ENCODE peak calls at places on chromosomes 16 and 17, in nine cellular contexts. One of them, this sample, is unnamed.

GRCh38 chr17:42131971-42132370 is 9.4 kb downstream of the HSPB9 start:
- DNase-seq in tibial nerve: no peak
- DNase-seq in GM13976: no peak
- DNase-seq in A549: no peak
- DNase-seq in endothelial cell: no peak
- DNase-seq in coronary artery: no peak
- DNase-seq in CD4-positive, alpha-beta T cell: no peak
- DNase-seq in ovary: no peak
- DNase-seq in H9: no peak
- DNase-seq in this sample: no peak

GRCh38 chr16:14303654-14304394 is 232.7 kb downstream of the MRTFB start:
- DNase-seq in ovary: no peak
- DNase-seq in H9: peak
- DNase-seq in A549: no peak
- DNase-seq in tibial nerve: no peak
- DNase-seq in endothelial cell: no peak
- DNase-seq in coronary artery: no peak
- DNase-seq in GM13976: no peak
- DNase-seq in CD4-positive, alpha-beta T cell: no peak
- DNase-seq in this sample: no peak

GRCh38 chr17:7045492-7046126 is 1.7 kb upstream of the SLC16A11 start:
- DNase-seq in H9: no peak
- DNase-seq in GM13976: no peak
- DNase-seq in coronary artery: no peak
- DNase-seq in A549: peak
- DNase-seq in ovary: no peak
- DNase-seq in CD4-positive, alpha-beta T cell: peak
- DNase-seq in tibial nerve: no peak
- DNase-seq in endothelial cell: no peak
- DNase-seq in this sample: no peak

GRCh38 chr17:3788200-3788599 is 12.8 kb downstream of the ITGAE start:
- DNase-seq in coronary artery: no peak
- DNase-seq in tibial nerve: no peak
- DNase-seq in A549: no peak
- DNase-seq in CD4-positive, alpha-beta T cell: no peak
- DNase-seq in endothelial cell: no peak
- DNase-seq in ovary: no peak
- DNase-seq in GM13976: no peak
- DNase-seq in H9: no peak
- DNase-seq in this sample: no peak

GRCh38 chr17:51050291-51051033 is 70.2 kb downstream of the SPAG9 start:
- DNase-seq in A549: no peak
- DNase-seq in ovary: no peak
- DNase-seq in CD4-positive, alpha-beta T cell: no peak
- DNase-seq in GM13976: peak
- DNase-seq in endothelial cell: no peak
- DNase-seq in coronary artery: no peak
- DNase-seq in H9: no peak
- DNase-seq in tibial nerve: no peak
- DNase-seq in this sample: no peak

GRCh38 chr17:39926588-39927100 is 757 bp downstream of the ORMDL3 start:
- DNase-seq in H9: peak
- DNase-seq in A549: no peak
- DNase-seq in tibial nerve: no peak
- DNase-seq in coronary artery: peak
- DNase-seq in CD4-positive, alpha-beta T cell: peak
- DNase-seq in ovary: no peak
- DNase-seq in endothelial cell: peak
- DNase-seq in GM13976: peak
- DNase-seq in this sample: no peak

GRCh38 chr16:74998481-74999207 is at the start of gene ZNRF1:
- DNase-seq in coronary artery: peak
- DNase-seq in GM13976: peak
- DNase-seq in ovary: peak
- DNase-seq in CD4-positive, alpha-beta T cell: peak
- DNase-seq in A549: peak
- DNase-seq in endothelial cell: peak
- DNase-seq in H9: peak
- DNase-seq in tibial nerve: peak
- DNase-seq in this sample: peak

GRCh38 chr16:77212736-77213541 is 13.7 kb downstream of the SYCE1L start:
- DNase-seq in GM13976: peak
- DNase-seq in endothelial cell: peak
- DNase-seq in tibial nerve: peak
- DNase-seq in H9: peak
- DNase-seq in coronary artery: no peak
- DNase-seq in CD4-positive, alpha-beta T cell: peak
- DNase-seq in A549: peak
- DNase-seq in ovary: peak
- DNase-seq in this sample: no peak

GRCh38 chr16:3912373-3912772 is 31.9 kb upstream of the CREBBP start:
- DNase-seq in coronary artery: no peak
- DNase-seq in ovary: no peak
- DNase-seq in GM13976: no peak
- DNase-seq in endothelial cell: no peak
- DNase-seq in H9: no peak
- DNase-seq in CD4-positive, alpha-beta T cell: no peak
- DNase-seq in A549: no peak
- DNase-seq in tibial nerve: no peak
- DNase-seq in this sample: no peak

GRCh38 chr17:59257101-59257500 is 36.8 kb downstream of the GDPD1 start:
- DNase-seq in CD4-positive, alpha-beta T cell: no peak
- DNase-seq in endothelial cell: no peak
- DNase-seq in A549: no peak
- DNase-seq in H9: no peak
- DNase-seq in coronary artery: no peak
- DNase-seq in tibial nerve: no peak
- DNase-seq in GM13976: no peak
- DNase-seq in ovary: no peak
- DNase-seq in this sample: no peak

GRCh38 chr17:70144260-70144846 is 25.0 kb upstream of the KCNJ2 start:
- DNase-seq in CD4-positive, alpha-beta T cell: no peak
- DNase-seq in A549: peak
- DNase-seq in ovary: no peak
- DNase-seq in H9: no peak
- DNase-seq in tibial nerve: no peak
- DNase-seq in GM13976: no peak
- DNase-seq in coronary artery: no peak
- DNase-seq in endothelial cell: no peak
- DNase-seq in this sample: no peak

GRCh38 chr16:80058236-80058635 is 457.7 kb upstream of the MAF start:
- DNase-seq in tibial nerve: peak
- DNase-seq in coronary artery: no peak
- DNase-seq in A549: no peak
- DNase-seq in CD4-positive, alpha-beta T cell: no peak
- DNase-seq in H9: no peak
- DNase-seq in ovary: peak
- DNase-seq in endothelial cell: no peak
- DNase-seq in GM13976: no peak
- DNase-seq in this sample: no peak

GRCh38 chr17:7258731-7259554 is 3.3 kb downstream of the CLDN7 start:
- DNase-seq in A549: peak
- DNase-seq in GM13976: no peak
- DNase-seq in tibial nerve: no peak
- DNase-seq in CD4-positive, alpha-beta T cell: no peak
- DNase-seq in ovary: no peak
- DNase-seq in coronary artery: no peak
- DNase-seq in H9: no peak
- DNase-seq in endothelial cell: no peak
- DNase-seq in this sample: no peak

GRCh38 chr16:75116081-75116910 is at the start of gene LDHD:
- DNase-seq in GM13976: no peak
- DNase-seq in H9: peak
- DNase-seq in coronary artery: peak
- DNase-seq in A549: peak
- DNase-seq in endothelial cell: no peak
- DNase-seq in ovary: peak
- DNase-seq in CD4-positive, alpha-beta T cell: no peak
- DNase-seq in tibial nerve: peak
- DNase-seq in this sample: no peak

GRCh38 chr17:80941743-80942211 is 49.9 kb upstream of the CHMP6 start:
- DNase-seq in CD4-positive, alpha-beta T cell: no peak
- DNase-seq in endothelial cell: no peak
- DNase-seq in A549: no peak
- DNase-seq in H9: no peak
- DNase-seq in coronary artery: no peak
- DNase-seq in GM13976: no peak
- DNase-seq in ovary: peak
- DNase-seq in tibial nerve: no peak
- DNase-seq in this sample: no peak

GRCh38 chr17:57745242-57745641 is at the start of gene CCDC182:
- DNase-seq in ovary: no peak
- DNase-seq in GM13976: no peak
- DNase-seq in tibial nerve: no peak
- DNase-seq in H9: no peak
- DNase-seq in CD4-positive, alpha-beta T cell: no peak
- DNase-seq in A549: no peak
- DNase-seq in coronary artery: no peak
- DNase-seq in endothelial cell: no peak
- DNase-seq in this sample: no peak
- TF ChIP-seq CTCF in ovary: no peak
- TF ChIP-seq CTCF in GM13976: no peak
- TF ChIP-seq CTCF in tibial nerve: no peak
- TF ChIP-seq CTCF in H9: no peak
- TF ChIP-seq CTCF in CD4-positive, alpha-beta T cell: no peak
- TF ChIP-seq CTCF in A549: no peak
- TF ChIP-seq CTCF in coronary artery: no peak
- TF ChIP-seq CTCF in endothelial cell: no peak
- TF ChIP-seq CTCF in this sample: no peak

GRCh38 chr16:5670198-5670597 is 572.6 kb upstream of the EEF2KMT start:
- DNase-seq in A549: no peak
- DNase-seq in ovary: no peak
- DNase-seq in H9: no peak
- DNase-seq in GM13976: no peak
- DNase-seq in coronary artery: no peak
- DNase-seq in CD4-positive, alpha-beta T cell: no peak
- DNase-seq in tibial nerve: no peak
- DNase-seq in endothelial cell: no peak
- DNase-seq in this sample: no peak

GRCh38 chr16:5665770-5666169 is 568.2 kb upstream of the EEF2KMT start:
- DNase-seq in ovary: no peak
- DNase-seq in A549: no peak
- DNase-seq in coronary artery: no peak
- DNase-seq in CD4-positive, alpha-beta T cell: no peak
- DNase-seq in H9: no peak
- DNase-seq in GM13976: no peak
- DNase-seq in tibial nerve: no peak
- DNase-seq in endothelial cell: no peak
- DNase-seq in this sample: no peak

GRCh38 chr16:5668553-5668952 is 571.0 kb upstream of the EEF2KMT start:
- DNase-seq in CD4-positive, alpha-beta T cell: no peak
- DNase-seq in tibial nerve: no peak
- DNase-seq in coronary artery: no peak
- DNase-seq in H9: no peak
- DNase-seq in ovary: no peak
- DNase-seq in A549: no peak
- DNase-seq in endothelial cell: no peak
- DNase-seq in GM13976: no peak
- DNase-seq in this sample: no peak
- TF ChIP-seq CTCF in CD4-positive, alpha-beta T cell: no peak
- TF ChIP-seq CTCF in tibial nerve: no peak
- TF ChIP-seq CTCF in coronary artery: no peak
- TF ChIP-seq CTCF in H9: no peak
- TF ChIP-seq CTCF in ovary: no peak
- TF ChIP-seq CTCF in A549: no peak
- TF ChIP-seq CTCF in endothelial cell: no peak
- TF ChIP-seq CTCF in GM13976: no peak
- TF ChIP-seq CTCF in this sample: no peak

DNA sequence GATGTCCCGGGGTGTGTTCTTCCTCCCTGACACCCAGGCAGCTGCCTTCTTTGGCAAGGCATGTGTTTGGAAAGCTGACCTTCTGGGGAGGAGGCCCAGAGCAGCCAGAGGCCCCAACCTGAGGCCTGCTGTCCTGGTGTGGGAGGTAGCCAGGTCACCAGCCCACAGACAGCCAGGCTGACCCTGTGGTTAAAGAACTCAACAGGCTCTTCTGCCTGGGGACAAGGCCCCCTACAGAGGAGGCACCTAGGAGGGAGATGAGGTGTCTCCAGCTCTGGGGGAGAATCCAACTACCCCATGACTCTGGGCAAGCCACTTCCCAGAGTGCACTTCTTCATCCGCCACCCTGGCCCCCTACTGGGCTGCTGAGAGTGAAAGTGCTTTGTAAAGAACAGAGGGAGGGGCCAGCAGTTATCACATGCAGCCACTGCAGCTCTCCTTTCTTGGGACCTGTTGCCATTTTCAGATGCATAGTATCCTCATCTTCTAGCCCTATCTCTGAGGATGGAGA is 13.1 kb upstream of the SREBF1 start:
- DNase-seq in coronary artery: no peak
- DNase-seq in tibial nerve: peak
- DNase-seq in H9: peak
- DNase-seq in ovary: peak
- DNase-seq in A549: peak
- DNase-seq in CD4-positive, alpha-beta T cell: peak
- DNase-seq in GM13976: peak
- DNase-seq in endothelial cell: no peak
- DNase-seq in this sample: no peak
- TF ChIP-seq CTCF in coronary artery: no peak
- TF ChIP-seq CTCF in tibial nerve: peak
- TF ChIP-seq CTCF in H9: no peak
- TF ChIP-seq CTCF in ovary: peak
- TF ChIP-seq CTCF in A549: no peak
- TF ChIP-seq CTCF in CD4-positive, alpha-beta T cell: peak
- TF ChIP-seq CTCF in GM13976: no peak
- TF ChIP-seq CTCF in endothelial cell: no peak
- TF ChIP-seq CTCF in this sample: peak

GRCh38 chr17:37640016-37640415 is 3.2 kb downstream of the DDX52 start:
- DNase-seq in H9: no peak
- DNase-seq in CD4-positive, alpha-beta T cell: no peak
- DNase-seq in A549: no peak
- DNase-seq in tibial nerve: no peak
- DNase-seq in ovary: no peak
- DNase-seq in endothelial cell: no peak
- DNase-seq in coronary artery: no peak
- DNase-seq in GM13976: no peak
- DNase-seq in this sample: no peak

GRCh38 chr17:37643829-37644228 is 583 bp upstream of the DDX52 start:
- DNase-seq in ovary: no peak
- DNase-seq in endothelial cell: no peak
- DNase-seq in GM13976: no peak
- DNase-seq in A549: peak
- DNase-seq in H9: no peak
- DNase-seq in tibial nerve: no peak
- DNase-seq in coronary artery: no peak
- DNase-seq in CD4-positive, alpha-beta T cell: no peak
- DNase-seq in this sample: no peak

GRCh38 chr17:37642706-37643105 is 540 bp downstream of the DDX52 start:
- DNase-seq in coronary artery: no peak
- DNase-seq in endothelial cell: no peak
- DNase-seq in tibial nerve: no peak
- DNase-seq in GM13976: peak
- DNase-seq in CD4-positive, alpha-beta T cell: no peak
- DNase-seq in ovary: no peak
- DNase-seq in A549: peak
- DNase-seq in H9: no peak
- DNase-seq in this sample: no peak

GRCh38 chr17:37637956-37638355 is 5.3 kb downstream of the DDX52 start:
- DNase-seq in CD4-positive, alpha-beta T cell: no peak
- DNase-seq in ovary: no peak
- DNase-seq in A549: no peak
- DNase-seq in coronary artery: no peak
- DNase-seq in H9: no peak
- DNase-seq in endothelial cell: no peak
- DNase-seq in tibial nerve: no peak
- DNase-seq in GM13976: no peak
- DNase-seq in this sample: no peak

GRCh38 chr17:37643118-37643766 is at the start of gene DDX52:
- DNase-seq in A549: peak
- DNase-seq in CD4-positive, alpha-beta T cell: peak
- DNase-seq in H9: peak
- DNase-seq in GM13976: peak
- DNase-seq in coronary artery: peak
- DNase-seq in tibial nerve: peak
- DNase-seq in endothelial cell: peak
- DNase-seq in ovary: peak
- DNase-seq in this sample: peak
- TF ChIP-seq CTCF in A549: no peak
- TF ChIP-seq CTCF in CD4-positive, alpha-beta T cell: no peak
- TF ChIP-seq CTCF in H9: no peak
- TF ChIP-seq CTCF in GM13976: no peak
- TF ChIP-seq CTCF in coronary artery: no peak
- TF ChIP-seq CTCF in tibial nerve: peak
- TF ChIP-seq CTCF in endothelial cell: no peak
- TF ChIP-seq CTCF in ovary: peak
- TF ChIP-seq CTCF in this sample: peak

This sample was measured in type B pancreatic cell.